ENCODE peak calls at places on chromosome 19, in five cellular contexts. O is NCI-H1105 treated with DMSO at 0.1 percent for 48 hours; V is A549; Y is activated T-cell treated with anti-CD3 and anti-CD28 coated beads, Interleukin-2, amount 50 U/mL, for 72 hours; M is mucosa of gallbladder. G is an unnamed sample.
A peak's percentile ranks its signal among the peaks of the same experiment; 100 is the strongest.

GRCh38 chr19:40461669-40462221 is 3.8 kb downstream of the BLVRB start:
- DNase-seq in O (no peak), V (no peak), Y (no peak), M (peak; percentile 28), G (no peak)

GRCh38 chr19:7469654-7470285 is 19.1 kb downstream of the PEX11G start:
- DNase-seq in O (no peak), V (no peak), Y (no peak), M (no peak), G (no peak)

GRCh38 chr19:6088677-6089063 is 21.6 kb downstream of the RFX2 start:
- DNase-seq in O (no peak), V (no peak), Y (no peak), M (no peak), G (no peak)

GRCh38 chr19:33225458-33225925 is at the start of gene SLC7A10:
- DNase-seq in O (no peak), V (no peak), Y (no peak), M (no peak), G (no peak)

GRCh38 chr19:55406869-55407624 is 541 bp downstream of the UBE2S start:
- DNase-seq in O (no peak), V (no peak), Y (no peak), M (no peak), G (no peak)

GRCh38 chr19:13503570-13504235 is 2.6 kb downstream of the CACNA1A start:
- DNase-seq in O (no peak), V (no peak), Y (no peak), M (no peak), G (no peak)

GRCh38 chr19:16514383-16515019 is 18.3 kb downstream of the C19orf44 start:
- DNase-seq in O (no peak), V (no peak), Y (no peak), M (no peak), G (no peak)

GRCh38 chr19:41175825-41176734 is 16.9 kb upstream of the CYP2S1 start:
- DNase-seq in O (no peak), V (peak; percentile 100), Y (peak; percentile 51), M (peak; percentile 89), G (peak; percentile 9)

GRCh38 chr19:48290341-48290922 is 20.6 kb downstream of the ZNF114 start:
- DNase-seq in O (no peak), V (peak; percentile 70), Y (no peak), M (no peak), G (no peak)

GRCh38 chr19:32268381-32268780 is 77.0 kb upstream of the ZNF507 start:
- DNase-seq in O (no peak), V (no peak), Y (no peak), M (no peak), G (no peak)

GRCh38 chr19:13906525-13906904 is 514 bp downstream of the CC2D1A start:
- DNase-seq in O (peak; percentile 30), V (no peak), Y (no peak), M (no peak), G (no peak)

GRCh38 chr19:34436716-34437115 is 8.5 kb downstream of the UBA2 start:
- DNase-seq in O (no peak), V (no peak), Y (no peak), M (no peak), G (no peak)

GRCh38 chr19:1651061-1651547 is 1.3 kb downstream of the TCF3 start:
- DNase-seq in O (peak; percentile 7), V (no peak), Y (peak; percentile 71), M (no peak), G (peak; percentile 41)

GRCh38 chr19:9370747-9371619 is 8.2 kb downstream of the ZNF177 start:
- DNase-seq in O (no peak), V (no peak), Y (no peak), M (no peak), G (no peak)

GRCh38 chr19:33373701-33374405 is at the start of gene CEBPG:
- DNase-seq in O (peak; percentile 33), V (peak; percentile 93), Y (peak; percentile 78), M (no peak), G (peak; percentile 53)

GRCh38 chr19:11971045-11971444 is 6.2 kb downstream of the ZNF763 start:
- DNase-seq in O (no peak), V (no peak), Y (no peak), M (no peak), G (no peak)

GRCh38 chr19:2762783-2763496 is 20.1 kb downstream of the SGTA start:
- DNase-seq in O (no peak), V (no peak), Y (no peak), M (no peak), G (no peak)

GRCh38 chr19:17829855-17830566 is 8.7 kb upstream of the INSL3 start:
- DNase-seq in O (peak; percentile 60), V (peak; percentile 87), Y (no peak), M (peak; percentile 44), G (no peak)

GRCh38 chr19:7701654-7702457 is at the start of gene FCER2:
- DNase-seq in O (no peak), V (no peak), Y (no peak), M (no peak), G (no peak)

GRCh38 chr19:6987850-6988249 is 33.4 kb downstream of the MBD3L2B start:
- DNase-seq in O (no peak), V (no peak), Y (no peak), M (no peak), G (no peak)

GRCh38 chr19:33393286-33394005 is 19.9 kb downstream of the CEBPG start:
- DNase-seq in O (no peak), V (no peak), Y (no peak), M (no peak), G (no peak)

GRCh38 chr19:6743714-6744380 is 4.4 kb downstream of the TRIP10 start:
- DNase-seq in O (no peak), V (no peak), Y (no peak), M (no peak), G (no peak)

GRCh38 chr19:14577885-14578427 is 4.9 kb upstream of the CLEC17A start:
- DNase-seq in O (no peak), V (no peak), Y (no peak), M (no peak), G (no peak)

GRCh38 chr19:46615966-46616365 is 8.9 kb downstream of the PTGIR start:
- DNase-seq in O (no peak), V (no peak), Y (no peak), M (no peak), G (no peak)

GRCh38 chr19:28523619-28524018 is 689.3 kb downstream of the UQCRFS1 start:
- DNase-seq in O (peak; percentile 78), V (no peak), Y (no peak), M (no peak), G (no peak)

GRCh38 chr19:33435706-33436359 is 62.3 kb downstream of the CEBPG start:
- DNase-seq in O (no peak), V (no peak), Y (no peak), M (no peak), G (no peak)